ENCODE peak calls at places on chromosomes 7 and 10, in six cellular contexts. X is transverse colon, J is fibroblast of pulmonary artery, Q is astrocyte of the spinal cord, O is bronchial epithelial cell, E is epithelial cell of esophagus. W is an unnamed sample.

GRCh38 chr10:99700649-99701048 is 31.3 kb downstream of the COX15 start:
- DNase-seq in Q (no peak), E (no peak), O (no peak), J (no peak), X (no peak), W (no peak)

GRCh38 chr10:77333610-77334340 is 303.8 kb downstream of the KCNMA1 start:
- DNase-seq in E (peak), X (no peak), O (peak), Q (no peak), J (no peak), W (no peak)

GRCh38 chr7:40058636-40059035 is 75.8 kb downstream of the MPLKIP start:
- DNase-seq in Q (no peak), J (no peak), X (no peak), O (no peak), E (no peak), W (no peak)

GRCh38 chr7:80481196-80481884 is 30.5 kb downstream of the GNAT3 start:
- DNase-seq in E (peak), Q (no peak), X (no peak), O (peak), J (no peak), W (no peak)

GRCh38 chr7:1920266-1920681 is 250.2 kb downstream of the ELFN1 start:
- DNase-seq in J (no peak), X (peak), E (no peak), Q (no peak), O (no peak), W (no peak)

GRCh38 chr10:36531621-36532020 is 593.8 kb upstream of the ANKRD30A start:
- DNase-seq in Q (no peak), O (peak), E (peak), J (no peak), X (no peak), W (no peak)

GRCh38 chr10:118562877-118563276 is 32.6 kb downstream of the PRLHR start:
- DNase-seq in Q (no peak), X (no peak), E (no peak), J (no peak), O (no peak), W (no peak)

GRCh38 chr7:149729983-149730801 is 43.2 kb downstream of the ZNF467 start:
- DNase-seq in O (no peak), X (no peak), E (no peak), Q (no peak), J (no peak), W (no peak)

GRCh38 chr10:42926831-42927230 is 144.2 kb downstream of the BMS1 start:
- DNase-seq in J (peak), E (no peak), X (no peak), O (no peak), Q (peak), W (no peak)

GRCh38 chr7:149815121-149815520 is 23.1 kb upstream of the ZNF862 start:
- DNase-seq in E (no peak), J (no peak), Q (no peak), O (no peak), X (no peak), W (no peak)

GRCh38 chr7:20157456-20157855 is 59.7 kb downstream of the MACC1 start:
- DNase-seq in J (no peak), E (peak), O (peak), X (no peak), Q (no peak), W (no peak)

GRCh38 chr7:110604885-110605284 is 486.0 kb upstream of the LRRN3 start:
- DNase-seq in J (no peak), O (no peak), E (no peak), X (no peak), Q (no peak), W (no peak)

GRCh38 chr7:45646996-45647411 is 72.8 kb downstream of the ADCY1 start:
- DNase-seq in J (no peak), Q (no peak), E (no peak), O (no peak), X (no peak), W (no peak)

GRCh38 chr7:107596881-107597581 is 17.0 kb downstream of the BCAP29 start:
- DNase-seq in X (no peak), J (peak), E (no peak), Q (peak), O (no peak), W (no peak)

GRCh38 chr7:4484545-4484944 is 197.6 kb upstream of the FOXK1 start:
- DNase-seq in J (no peak), Q (no peak), E (no peak), X (no peak), O (no peak), W (no peak)

GRCh38 chr10:2543142-2543886 is 524.0 kb upstream of the PFKP start:
- DNase-seq in X (no peak), O (no peak), J (no peak), Q (no peak), E (no peak), W (no peak)

GRCh38 chr7:7662527-7662926 is 22.0 kb downstream of the UMAD1 start:
- DNase-seq in O (no peak), Q (peak), J (no peak), E (peak), X (no peak), W (no peak)

GRCh38 chr10:113067516-113067915 is 117.5 kb downstream of the TCF7L2 start:
- DNase-seq in J (no peak), Q (no peak), E (peak), O (peak), X (no peak), W (no peak)

GRCh38 chr7:37510043-37510634 is 61.5 kb upstream of the ELMO1 start:
- DNase-seq in X (no peak), Q (no peak), O (peak), E (peak), J (peak), W (no peak)

GRCh38 chr7:13907824-13908223 is 81.6 kb downstream of the ETV1 start:
- DNase-seq in J (no peak), E (no peak), X (no peak), Q (no peak), O (no peak), W (no peak)

GRCh38 chr7:117269895-117270294 is 53.0 kb downstream of the WNT2 start:
- DNase-seq in E (peak), X (no peak), Q (peak), J (peak), O (peak), W (no peak)

GRCh38 chr7:74138334-74138867 is 35.8 kb upstream of the EIF4H start:
- DNase-seq in X (no peak), J (no peak), O (no peak), E (no peak), Q (no peak), W (no peak)

GRCh38 chr7:17041324-17041723 is 159.5 kb upstream of the AGR3 start:
- DNase-seq in X (no peak), O (peak), E (peak), J (peak), Q (peak), W (no peak)

GRCh38 chr10:74071151-74071550 is 73.2 kb downstream of the VCL start:
- DNase-seq in Q (peak), O (no peak), X (no peak), J (peak), E (no peak), W (no peak)

GRCh38 chr7:8133955-8134733 is 127.8 kb downstream of the ICA1 start:
- DNase-seq in X (no peak), Q (peak), J (no peak), E (peak), O (peak), W (no peak)

GRCh38 chr10:50594012-50594411 is 29.7 kb downstream of the SGMS1 start:
- DNase-seq in X (no peak), E (peak), O (peak), Q (peak), J (peak), W (no peak)

GRCh38 chr10:80458638-80459037 is 4.5 kb downstream of the TSPAN14 start:
- DNase-seq in E (no peak), J (no peak), O (no peak), X (no peak), Q (no peak), W (no peak)

GRCh38 chr10:76150886-76151288 is 719.5 kb downstream of the LRMDA start:
- DNase-seq in O (peak), J (no peak), Q (no peak), E (no peak), X (no peak), W (peak)
- TF ChIP-seq CTCF in O (no peak), J (no peak), Q (no peak), E (no peak), X (no peak), W (no peak)

GRCh38 chr10:102327641-102328040 is 67.9 kb upstream of the NFKB2 start:
- DNase-seq in J (no peak), X (no peak), O (no peak), Q (no peak), E (no peak), W (no peak)

GRCh38 chr10:102322914-102323313 is 72.6 kb upstream of the NFKB2 start:
- DNase-seq in X (peak), J (no peak), Q (peak), E (no peak), O (no peak), W (no peak)

GRCh38 chr10:102324061-102324460 is 71.4 kb upstream of the NFKB2 start:
- DNase-seq in Q (no peak), J (peak), X (no peak), O (peak), E (peak), W (no peak)

GRCh38 chr10:102326031-102326430 is 69.5 kb upstream of the NFKB2 start:
- DNase-seq in O (no peak), Q (no peak), X (no peak), J (no peak), E (no peak), W (no peak)

GRCh38 chr10:102327002-102327401 is 68.5 kb upstream of the NFKB2 start:
- DNase-seq in Q (no peak), O (no peak), E (no peak), X (no peak), J (no peak), W (no peak)
- TF ChIP-seq CTCF in Q (no peak), O (no peak), E (no peak), X (no peak), J (no peak), W (no peak)

GRCh38 chr10:128324058-128324457 is 197.8 kb upstream of the MKI67 start:
- DNase-seq in J (no peak), Q (no peak), E (no peak), X (peak), O (no peak), W (no peak)
- TF ChIP-seq CTCF in J (no peak), Q (no peak), E (no peak), X (no peak), O (no peak), W (peak)

GRCh38 chr10:95925033-95925432 is 17.3 kb downstream of the CC2D2B start:
- DNase-seq in E (no peak), X (no peak), J (no peak), O (no peak), Q (no peak), W (no peak)
- TF ChIP-seq CTCF in E (no peak), X (no peak), J (no peak), O (no peak), Q (no peak), W (no peak)